ENCODE peak calls at places on chromosomes 6 and 20, in seven cellular contexts. O is lower lobe of right lung, L is heart right ventricle, M is left lung, S is mesenchymal stem cell, X is lung, T is neuronal stem cell. P is an unnamed sample.

GRCh38 chr6:75205776-75206334 is at the start of gene COL12A1:
- DNase-seq in X (peak), S (peak), M (peak), L (peak), O (peak), T (peak), P (peak)

GRCh38 chr6:56570434-56571359 is 72.0 kb downstream of the DST start:
- DNase-seq in X (no peak), M (no peak), S (peak), T (no peak), L (no peak), O (no peak), P (no peak)

GRCh38 chr6:38117281-38117680 is 297.8 kb downstream of the ZFAND3 start:
- DNase-seq in M (no peak), X (no peak), O (no peak), L (no peak), S (no peak), T (no peak), P (no peak)

GRCh38 chr6:155782739-155783459 is 327.3 kb upstream of the NOX3 start:
- DNase-seq in M (no peak), T (no peak), O (no peak), S (no peak), X (no peak), L (no peak), P (no peak)

GRCh38 chr20:17626217-17627007 is 55.6 kb downstream of the RRBP1 start:
- DNase-seq in O (peak), L (peak), X (no peak), S (no peak), M (peak), T (no peak), P (no peak)

GRCh38 chr6:20211941-20212391 is 303 bp downstream of the MBOAT1 start:
- DNase-seq in L (no peak), T (no peak), O (no peak), S (peak), M (no peak), X (no peak), P (no peak)

GRCh38 chr6:43389713-43390265 is 20.3 kb upstream of the ZNF318 start:
- DNase-seq in X (no peak), M (no peak), O (no peak), L (no peak), S (no peak), T (no peak), P (no peak)

GRCh38 chr6:90186637-90187361 is 109.8 kb downstream of the BACH2 start:
- DNase-seq in L (no peak), X (no peak), O (peak), M (no peak), T (no peak), S (no peak), P (no peak)

GRCh38 chr6:81995548-81996289 is 243.2 kb upstream of the TENT5A start:
- DNase-seq in M (no peak), O (no peak), X (no peak), S (no peak), T (no peak), L (no peak), P (no peak)

GRCh38 chr20:38830356-38830755 is 24.9 kb downstream of the PPP1R16B start:
- DNase-seq in M (no peak), O (no peak), X (no peak), T (no peak), L (no peak), S (no peak), P (no peak)
- H3K27ac ChIP-seq in M (no peak), O (peak), X (no peak), T (no peak), L (no peak), S (no peak), P (no peak)

DNA sequence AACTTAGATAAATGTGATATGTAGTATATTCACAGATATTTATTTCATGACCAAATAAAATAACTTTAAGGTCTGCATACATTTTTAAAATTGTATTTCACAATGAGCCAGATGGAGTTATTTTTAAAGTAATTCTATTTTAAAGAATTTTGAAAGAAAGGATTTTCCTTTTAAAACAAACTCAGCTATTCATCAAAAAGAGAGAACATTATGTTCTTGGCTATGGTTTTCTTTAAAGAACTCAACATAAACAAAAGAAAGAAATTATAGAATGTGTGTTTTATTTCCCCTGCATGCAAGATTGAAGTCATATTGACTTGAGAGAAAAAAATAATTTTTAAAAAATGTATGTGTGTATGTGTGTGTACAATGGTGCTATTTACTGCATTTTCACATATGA is 1023.6 kb upstream of the CITED2 start:
- DNase-seq in M (no peak), O (no peak), S (no peak), T (no peak), X (no peak), L (no peak), P (no peak)
- H3K27ac ChIP-seq in M (no peak), O (no peak), S (no peak), T (no peak), X (no peak), L (no peak), P (no peak)

GRCh38 chr20:11459090-11459877 is 458.4 kb upstream of the BTBD3 start:
- DNase-seq in S (peak), O (no peak), X (no peak), M (no peak), L (no peak), T (no peak), P (no peak)
- H3K27ac ChIP-seq in S (peak), O (no peak), X (no peak), M (no peak), L (no peak), T (no peak), P (no peak)

DNA sequence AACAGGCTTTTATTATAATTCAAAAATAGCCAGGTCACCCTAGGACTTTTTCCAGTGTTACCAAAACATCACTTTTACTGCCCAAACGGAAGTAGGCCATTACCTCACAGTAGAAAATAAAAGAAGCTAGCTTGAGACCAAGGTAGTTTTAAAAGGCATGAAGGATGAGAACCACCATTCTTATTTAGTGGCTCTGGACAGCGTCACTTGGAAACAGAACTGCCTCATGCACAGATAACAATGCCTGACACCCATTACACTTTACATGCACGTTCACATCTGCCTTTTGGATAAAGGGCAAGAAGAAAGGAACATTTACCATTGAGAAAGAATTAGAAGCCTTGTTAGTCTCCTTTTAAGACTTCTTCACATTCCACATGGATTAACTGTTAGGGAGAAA is 1.9 kb upstream of the PAQR8 start:
- DNase-seq in L (no peak), M (no peak), O (no peak), X (no peak), T (no peak), S (peak), P (no peak)
- H3K27ac ChIP-seq in L (no peak), M (no peak), O (no peak), X (no peak), T (no peak), S (no peak), P (no peak)

DNA sequence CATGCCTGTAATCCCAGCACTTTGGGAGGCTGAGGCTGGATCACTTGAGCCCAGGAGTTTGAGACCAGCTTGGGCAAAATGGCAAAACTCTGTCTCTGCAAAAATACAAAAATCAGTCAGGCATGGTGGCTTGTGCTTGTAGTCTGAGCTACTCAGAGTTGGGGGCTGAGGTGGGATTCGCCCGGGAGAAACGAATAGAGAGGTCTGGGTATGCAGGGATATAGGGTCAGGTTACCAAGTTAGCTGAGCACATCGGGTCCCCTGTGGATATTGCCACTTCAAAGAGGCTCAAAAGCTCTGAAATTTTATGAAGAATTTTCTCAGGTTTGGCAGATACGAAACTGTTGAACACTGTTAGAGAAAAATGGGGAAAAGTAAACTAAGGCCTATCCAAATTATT is 120.9 kb upstream of the SGK1 start:
- DNase-seq in M (no peak), T (no peak), X (no peak), O (no peak), L (no peak), S (no peak), P (no peak)
- H3K27ac ChIP-seq in M (no peak), T (no peak), X (no peak), O (no peak), L (no peak), S (no peak), P (no peak)

DNA sequence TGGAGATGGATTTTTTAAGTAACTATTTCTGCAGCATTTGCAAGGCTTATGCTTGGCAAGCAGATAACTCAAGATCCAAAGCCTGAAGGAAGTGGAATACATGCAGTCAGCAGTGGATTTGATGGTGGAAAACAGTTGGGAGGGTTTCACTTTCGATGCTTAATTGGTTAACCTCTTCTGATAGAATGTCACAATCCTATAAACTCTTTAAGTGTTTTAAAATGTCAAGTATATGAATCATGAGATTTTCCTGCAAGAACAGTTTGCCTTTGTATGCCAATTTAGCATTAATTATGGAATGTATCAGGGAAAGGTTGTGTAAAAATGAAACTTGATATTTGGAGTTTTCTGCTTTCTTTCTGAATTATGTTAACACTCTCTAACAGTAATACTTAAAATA is 36.6 kb downstream of the NKX2-4 start:
- DNase-seq in T (no peak), M (no peak), O (no peak), L (no peak), S (peak), X (no peak), P (no peak)
- H3K27ac ChIP-seq in T (no peak), M (peak), O (no peak), L (peak), S (no peak), X (no peak), P (no peak)

GRCh38 chr6:3328796-3329195 is 70.0 kb downstream of the PSMG4 start:
- DNase-seq in M (no peak), L (peak), S (no peak), T (no peak), X (no peak), O (no peak), P (no peak)

GRCh38 chr6:3326179-3326971 is 67.6 kb downstream of the PSMG4 start:
- DNase-seq in L (no peak), S (no peak), X (no peak), T (no peak), M (no peak), O (no peak), P (no peak)

GRCh38 chr6:3328145-3328544 is 69.4 kb downstream of the PSMG4 start:
- DNase-seq in O (no peak), L (no peak), M (no peak), S (no peak), X (no peak), T (no peak), P (no peak)

GRCh38 chr6:3326981-3327380 is 68.2 kb downstream of the PSMG4 start:
- DNase-seq in T (no peak), X (no peak), M (no peak), O (no peak), S (no peak), L (no peak), P (peak)

DNA sequence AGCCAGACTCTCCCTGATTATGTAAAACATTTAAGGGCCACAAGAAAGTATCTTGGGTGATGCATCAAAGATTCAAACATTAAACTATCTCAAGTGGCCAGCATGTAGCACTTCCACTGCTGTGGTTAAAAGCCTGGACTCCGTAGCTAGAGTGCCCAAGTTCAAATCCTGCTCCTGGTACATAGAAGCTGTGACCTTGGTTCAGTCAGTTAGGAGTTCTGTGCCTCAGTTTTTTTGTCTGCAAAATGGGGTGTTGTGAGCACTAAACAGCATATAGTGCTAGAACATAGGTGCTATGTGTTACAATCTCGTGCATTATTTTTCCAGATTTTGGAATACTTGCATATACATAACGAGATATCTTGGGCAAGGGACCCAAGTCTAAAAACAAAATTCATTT is 68.7 kb downstream of the PSMG4 start:
- DNase-seq in O (no peak), L (no peak), X (no peak), T (no peak), M (no peak), S (no peak), P (no peak)
- H3K27ac ChIP-seq in O (no peak), L (no peak), X (no peak), T (no peak), M (no peak), S (no peak), P (no peak)

GRCh38 chr20:41627001-41627400 is 8.8 kb upstream of the CHD6 start:
- DNase-seq in M (no peak), X (no peak), T (no peak), O (no peak), L (no peak), S (no peak), P (no peak)

GRCh38 chr20:41622584-41622983 is 4.4 kb upstream of the CHD6 start:
- DNase-seq in M (no peak), T (no peak), S (no peak), L (no peak), X (no peak), O (no peak), P (no peak)

GRCh38 chr20:41619360-41620115 is 1.4 kb upstream of the CHD6 start:
- DNase-seq in M (no peak), X (no peak), O (no peak), S (no peak), T (no peak), L (no peak), P (no peak)

GRCh38 chr20:41627611-41628244 is 9.6 kb upstream of the CHD6 start:
- DNase-seq in O (no peak), S (no peak), M (no peak), L (no peak), T (no peak), X (no peak), P (no peak)

DNA sequence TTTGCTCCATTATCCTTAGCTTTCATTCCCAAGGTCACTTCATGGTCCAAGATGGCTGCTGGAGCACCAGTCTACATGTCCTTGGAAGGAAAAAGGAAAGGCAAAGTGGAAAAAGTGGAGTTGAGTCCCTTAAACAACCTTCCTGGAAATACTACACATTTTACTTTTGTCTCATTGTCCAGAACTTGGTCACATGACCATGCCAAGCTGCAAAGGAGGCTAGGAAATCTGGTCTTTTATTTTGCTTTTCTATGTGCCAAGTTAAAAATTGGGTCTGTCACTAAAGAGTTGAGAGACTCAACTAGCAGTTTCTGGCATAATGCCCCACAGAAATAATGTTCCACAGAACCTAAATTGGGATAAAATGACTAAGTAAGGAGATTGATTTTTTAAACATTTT is 5.4 kb upstream of the CHD6 start:
- DNase-seq in T (no peak), S (no peak), M (no peak), X (no peak), L (no peak), O (no peak), P (no peak)
- H3K27ac ChIP-seq in T (no peak), S (no peak), M (no peak), X (no peak), L (no peak), O (no peak), P (no peak)